ENCODE peak calls at places on chromosome 17, in ten cellular contexts. One of them, this sample, is unnamed.

GRCh38 chr17:4316648-4317047 is 49.8 kb downstream of the UBE2G1 start:
- DNase-seq in mammary epithelial cell: no peak
- DNase-seq in endodermal cell: no peak
- DNase-seq in pancreas: no peak
- DNase-seq in Peyer's patch: no peak
- DNase-seq in RWPE2: no peak
- DNase-seq in fibroblast of lung: no peak
- DNase-seq in uterus: no peak
- DNase-seq in upper lobe of right lung: no peak
- DNase-seq in AG04449: no peak
- DNase-seq in this sample: no peak

GRCh38 chr17:40751065-40751464 is 4.1 kb downstream of the KRT25 start:
- DNase-seq in pancreas: no peak
- DNase-seq in fibroblast of lung: no peak
- DNase-seq in endodermal cell: no peak
- DNase-seq in mammary epithelial cell: no peak
- DNase-seq in AG04449: no peak
- DNase-seq in RWPE2: no peak
- DNase-seq in upper lobe of right lung: no peak
- DNase-seq in uterus: no peak
- DNase-seq in Peyer's patch: no peak
- DNase-seq in this sample: no peak

GRCh38 chr17:19390951-19391350 is 4.0 kb upstream of the MFAP4 start:
- DNase-seq in RWPE2: no peak
- DNase-seq in AG04449: no peak
- DNase-seq in Peyer's patch: no peak
- DNase-seq in fibroblast of lung: no peak
- DNase-seq in pancreas: no peak
- DNase-seq in mammary epithelial cell: no peak
- DNase-seq in uterus: no peak
- DNase-seq in endodermal cell: no peak
- DNase-seq in upper lobe of right lung: no peak
- DNase-seq in this sample: no peak

GRCh38 chr17:78802459-78802858 is 20.4 kb upstream of the CYTH1 start:
- DNase-seq in RWPE2: no peak
- DNase-seq in endodermal cell: no peak
- DNase-seq in upper lobe of right lung: no peak
- DNase-seq in mammary epithelial cell: no peak
- DNase-seq in fibroblast of lung: no peak
- DNase-seq in AG04449: no peak
- DNase-seq in uterus: no peak
- DNase-seq in Peyer's patch: no peak
- DNase-seq in pancreas: no peak
- DNase-seq in this sample: no peak

GRCh38 chr17:66275651-66276050 is 26.8 kb upstream of the PRKCA start:
- DNase-seq in upper lobe of right lung: no peak
- DNase-seq in fibroblast of lung: peak
- DNase-seq in RWPE2: peak
- DNase-seq in AG04449: peak
- DNase-seq in Peyer's patch: no peak
- DNase-seq in mammary epithelial cell: peak
- DNase-seq in endodermal cell: no peak
- DNase-seq in uterus: no peak
- DNase-seq in pancreas: no peak
- DNase-seq in this sample: peak

GRCh38 chr17:16378631-16379282 is 2.1 kb upstream of the UBB start:
- DNase-seq in RWPE2: peak
- DNase-seq in AG04449: no peak
- DNase-seq in uterus: no peak
- DNase-seq in endodermal cell: peak
- DNase-seq in pancreas: no peak
- DNase-seq in Peyer's patch: peak
- DNase-seq in upper lobe of right lung: no peak
- DNase-seq in fibroblast of lung: no peak
- DNase-seq in mammary epithelial cell: peak
- DNase-seq in this sample: no peak

GRCh38 chr17:13736915-13737314 is 135.2 kb upstream of the HS3ST3A1 start:
- DNase-seq in fibroblast of lung: no peak
- DNase-seq in pancreas: no peak
- DNase-seq in AG04449: peak
- DNase-seq in Peyer's patch: no peak
- DNase-seq in mammary epithelial cell: peak
- DNase-seq in uterus: no peak
- DNase-seq in upper lobe of right lung: no peak
- DNase-seq in RWPE2: no peak
- DNase-seq in endodermal cell: no peak
- DNase-seq in this sample: peak

GRCh38 chr17:56596741-56597494 is 3.4 kb downstream of the NOG start:
- DNase-seq in upper lobe of right lung: no peak
- DNase-seq in uterus: no peak
- DNase-seq in mammary epithelial cell: no peak
- DNase-seq in AG04449: no peak
- DNase-seq in pancreas: no peak
- DNase-seq in RWPE2: no peak
- DNase-seq in fibroblast of lung: no peak
- DNase-seq in endodermal cell: peak
- DNase-seq in Peyer's patch: no peak
- DNase-seq in this sample: no peak

GRCh38 chr17:63446218-63446980 is at the start of gene CYB561:
- DNase-seq in endodermal cell: no peak
- DNase-seq in uterus: peak
- DNase-seq in AG04449: no peak
- DNase-seq in upper lobe of right lung: peak
- DNase-seq in fibroblast of lung: peak
- DNase-seq in mammary epithelial cell: peak
- DNase-seq in pancreas: peak
- DNase-seq in RWPE2: no peak
- DNase-seq in Peyer's patch: peak
- DNase-seq in this sample: peak

GRCh38 chr17:76909971-76910760 is 42.0 kb downstream of the MGAT5B start:
- DNase-seq in RWPE2: no peak
- DNase-seq in pancreas: peak
- DNase-seq in mammary epithelial cell: peak
- DNase-seq in AG04449: no peak
- DNase-seq in fibroblast of lung: peak
- DNase-seq in endodermal cell: peak
- DNase-seq in uterus: no peak
- DNase-seq in Peyer's patch: no peak
- DNase-seq in upper lobe of right lung: peak
- DNase-seq in this sample: no peak

GRCh38 chr17:64491034-64491860 is 5.6 kb downstream of the POLG2 start:
- DNase-seq in mammary epithelial cell: no peak
- DNase-seq in RWPE2: no peak
- DNase-seq in endodermal cell: peak
- DNase-seq in Peyer's patch: peak
- DNase-seq in AG04449: no peak
- DNase-seq in uterus: no peak
- DNase-seq in pancreas: no peak
- DNase-seq in fibroblast of lung: peak
- DNase-seq in upper lobe of right lung: no peak
- DNase-seq in this sample: no peak

GRCh38 chr17:41352597-41353366 is 2.2 kb upstream of the KRT33A start:
- DNase-seq in pancreas: no peak
- DNase-seq in RWPE2: no peak
- DNase-seq in AG04449: no peak
- DNase-seq in fibroblast of lung: no peak
- DNase-seq in uterus: no peak
- DNase-seq in endodermal cell: peak
- DNase-seq in Peyer's patch: no peak
- DNase-seq in upper lobe of right lung: no peak
- DNase-seq in mammary epithelial cell: peak
- DNase-seq in this sample: no peak

GRCh38 chr17:40121191-40121885 is 433 bp upstream of the MSL1 start:
- DNase-seq in uterus: peak
- DNase-seq in pancreas: peak
- DNase-seq in upper lobe of right lung: peak
- DNase-seq in RWPE2: no peak
- DNase-seq in AG04449: no peak
- DNase-seq in endodermal cell: peak
- DNase-seq in mammary epithelial cell: peak
- DNase-seq in Peyer's patch: peak
- DNase-seq in fibroblast of lung: peak
- DNase-seq in this sample: no peak

GRCh38 chr17:70552230-70552981 is 383.1 kb downstream of the KCNJ2 start:
- DNase-seq in mammary epithelial cell: peak
- DNase-seq in pancreas: no peak
- DNase-seq in fibroblast of lung: peak
- DNase-seq in endodermal cell: peak
- DNase-seq in AG04449: no peak
- DNase-seq in Peyer's patch: no peak
- DNase-seq in RWPE2: no peak
- DNase-seq in upper lobe of right lung: no peak
- DNase-seq in uterus: no peak
- DNase-seq in this sample: peak

GRCh38 chr17:55267777-55268648 is 3.3 kb downstream of the HLF start:
- DNase-seq in AG04449: no peak
- DNase-seq in RWPE2: no peak
- DNase-seq in endodermal cell: no peak
- DNase-seq in mammary epithelial cell: no peak
- DNase-seq in upper lobe of right lung: no peak
- DNase-seq in uterus: no peak
- DNase-seq in pancreas: no peak
- DNase-seq in Peyer's patch: no peak
- DNase-seq in fibroblast of lung: no peak
- DNase-seq in this sample: no peak

GRCh38 chr17:55269894-55270293 is 5.1 kb downstream of the HLF start:
- DNase-seq in Peyer's patch: no peak
- DNase-seq in mammary epithelial cell: no peak
- DNase-seq in AG04449: no peak
- DNase-seq in uterus: no peak
- DNase-seq in endodermal cell: no peak
- DNase-seq in upper lobe of right lung: no peak
- DNase-seq in RWPE2: no peak
- DNase-seq in pancreas: no peak
- DNase-seq in fibroblast of lung: no peak
- DNase-seq in this sample: no peak

GRCh38 chr17:55266958-55267688 is 2.4 kb downstream of the HLF start:
- DNase-seq in mammary epithelial cell: no peak
- DNase-seq in uterus: no peak
- DNase-seq in fibroblast of lung: no peak
- DNase-seq in AG04449: no peak
- DNase-seq in upper lobe of right lung: no peak
- DNase-seq in Peyer's patch: no peak
- DNase-seq in pancreas: no peak
- DNase-seq in RWPE2: no peak
- DNase-seq in endodermal cell: no peak
- DNase-seq in this sample: no peak

GRCh38 chr17:55271223-55271571 is 6.4 kb downstream of the HLF start:
- DNase-seq in AG04449: no peak
- DNase-seq in RWPE2: no peak
- DNase-seq in Peyer's patch: no peak
- DNase-seq in upper lobe of right lung: no peak
- DNase-seq in endodermal cell: no peak
- DNase-seq in fibroblast of lung: no peak
- DNase-seq in uterus: no peak
- DNase-seq in mammary epithelial cell: no peak
- DNase-seq in pancreas: no peak
- DNase-seq in this sample: no peak

DNA sequence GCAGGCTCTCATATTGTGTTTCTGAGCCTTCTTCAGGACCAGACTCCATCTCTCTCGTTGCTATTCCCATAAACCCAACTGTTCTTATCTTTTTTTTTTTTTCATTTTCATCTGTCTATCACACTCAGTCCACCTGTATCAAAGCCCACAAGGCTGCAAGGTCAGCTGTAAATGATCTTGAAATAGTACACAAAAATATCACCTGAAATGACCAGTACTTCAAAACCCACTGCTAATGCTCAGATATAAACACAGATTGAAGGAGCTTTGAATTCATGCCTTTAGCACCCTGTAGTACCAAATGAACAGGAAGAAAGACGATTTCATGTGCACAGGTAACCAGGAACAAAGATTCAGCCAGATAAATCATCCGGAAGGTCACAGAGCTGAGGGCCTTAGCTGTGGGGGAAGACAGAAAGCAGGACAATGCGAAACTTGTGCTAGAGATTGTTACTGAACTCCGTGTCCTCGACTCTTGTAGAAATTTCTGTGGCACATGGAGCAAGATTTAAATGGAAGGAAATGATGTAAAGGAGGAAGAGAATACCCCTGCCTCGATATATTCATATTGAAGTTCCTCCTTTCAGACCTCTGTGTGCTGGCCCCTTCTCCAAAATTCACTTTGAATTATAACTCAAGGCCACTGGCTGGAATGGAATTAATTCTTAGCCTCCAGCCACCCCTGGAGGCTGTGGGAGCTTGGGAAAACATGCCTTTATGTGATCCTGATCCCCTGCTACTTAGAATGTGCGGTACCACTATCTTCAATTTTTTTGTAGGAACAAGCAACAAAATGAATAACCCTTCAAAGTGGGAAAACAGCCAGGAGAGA is 4.1 kb downstream of the HLF start:
- DNase-seq in pancreas: no peak
- DNase-seq in endodermal cell: no peak
- DNase-seq in uterus: no peak
- DNase-seq in AG04449: no peak
- DNase-seq in mammary epithelial cell: no peak
- DNase-seq in Peyer's patch: no peak
- DNase-seq in RWPE2: no peak
- DNase-seq in fibroblast of lung: no peak
- DNase-seq in upper lobe of right lung: no peak
- DNase-seq in this sample: no peak
- TF ChIP-seq CTCF in pancreas: no peak
- TF ChIP-seq CTCF in endodermal cell: no peak
- TF ChIP-seq CTCF in uterus: no peak
- TF ChIP-seq CTCF in AG04449: no peak
- TF ChIP-seq CTCF in mammary epithelial cell: no peak
- TF ChIP-seq CTCF in Peyer's patch: no peak
- TF ChIP-seq CTCF in RWPE2: no peak
- TF ChIP-seq CTCF in fibroblast of lung: no peak
- TF ChIP-seq CTCF in upper lobe of right lung: no peak
- TF ChIP-seq CTCF in this sample: no peak

GRCh38 chr17:21095735-21096134 is 31.0 kb upstream of the DHRS7B start:
- DNase-seq in RWPE2: no peak
- DNase-seq in AG04449: no peak
- DNase-seq in fibroblast of lung: no peak
- DNase-seq in endodermal cell: peak
- DNase-seq in upper lobe of right lung: no peak
- DNase-seq in Peyer's patch: no peak
- DNase-seq in mammary epithelial cell: no peak
- DNase-seq in uterus: no peak
- DNase-seq in pancreas: no peak
- DNase-seq in this sample: no peak
- TF ChIP-seq CTCF in RWPE2: no peak
- TF ChIP-seq CTCF in AG04449: no peak
- TF ChIP-seq CTCF in fibroblast of lung: no peak
- TF ChIP-seq CTCF in endodermal cell: peak
- TF ChIP-seq CTCF in upper lobe of right lung: no peak
- TF ChIP-seq CTCF in Peyer's patch: no peak
- TF ChIP-seq CTCF in mammary epithelial cell: no peak
- TF ChIP-seq CTCF in uterus: no peak
- TF ChIP-seq CTCF in pancreas: no peak
- TF ChIP-seq CTCF in this sample: no peak

GRCh38 chr17:58390884-58391283 is 26.4 kb downstream of the RNF43 start:
- DNase-seq in endodermal cell: no peak
- DNase-seq in upper lobe of right lung: no peak
- DNase-seq in mammary epithelial cell: no peak
- DNase-seq in pancreas: no peak
- DNase-seq in uterus: no peak
- DNase-seq in Peyer's patch: no peak
- DNase-seq in RWPE2: no peak
- DNase-seq in fibroblast of lung: no peak
- DNase-seq in AG04449: no peak
- DNase-seq in this sample: no peak
- TF ChIP-seq CTCF in endodermal cell: no peak
- TF ChIP-seq CTCF in upper lobe of right lung: no peak
- TF ChIP-seq CTCF in mammary epithelial cell: no peak
- TF ChIP-seq CTCF in pancreas: no peak
- TF ChIP-seq CTCF in uterus: no peak
- TF ChIP-seq CTCF in Peyer's patch: no peak
- TF ChIP-seq CTCF in RWPE2: no peak
- TF ChIP-seq CTCF in fibroblast of lung: no peak
- TF ChIP-seq CTCF in AG04449: no peak
- TF ChIP-seq CTCF in this sample: no peak

GRCh38 chr17:74305865-74306654 is 20.0 kb upstream of the KIF19 start:
- DNase-seq in endodermal cell: peak
- DNase-seq in uterus: no peak
- DNase-seq in pancreas: no peak
- DNase-seq in Peyer's patch: no peak
- DNase-seq in AG04449: no peak
- DNase-seq in RWPE2: no peak
- DNase-seq in upper lobe of right lung: no peak
- DNase-seq in fibroblast of lung: no peak
- DNase-seq in mammary epithelial cell: no peak
- DNase-seq in this sample: no peak
- TF ChIP-seq CTCF in endodermal cell: peak
- TF ChIP-seq CTCF in uterus: no peak
- TF ChIP-seq CTCF in pancreas: no peak
- TF ChIP-seq CTCF in Peyer's patch: peak
- TF ChIP-seq CTCF in AG04449: no peak
- TF ChIP-seq CTCF in RWPE2: no peak
- TF ChIP-seq CTCF in upper lobe of right lung: no peak
- TF ChIP-seq CTCF in fibroblast of lung: no peak
- TF ChIP-seq CTCF in mammary epithelial cell: peak
- TF ChIP-seq CTCF in this sample: no peak

This sample was measured in AG09319.